ENCODE peak calls at places on chromosomes 7 and 10, in nine cellular contexts. A is progenitor cell of endocrine pancreas; S is putamen; G is H7; D is T-helper 17 cell; F is psoas muscle; U is central memory CD4-positive, alpha-beta T cell; R is iris pigment epithelial cell; J is cardiac fibroblast. L is an unnamed sample.

GRCh38 chr10:61981460-61981859 is 80.0 kb downstream of the ARID5B start:
- DNase-seq in A (no peak), S (no peak), G (no peak), D (no peak), F (no peak), U (no peak), R (no peak), J (no peak), L (no peak)

GRCh38 chr10:115049318-115049717 is 43.8 kb upstream of the ATRNL1 start:
- DNase-seq in A (no peak), S (no peak), G (no peak), D (no peak), F (no peak), U (no peak), R (no peak), J (no peak), L (no peak)

GRCh38 chr7:46230298-46231295 is 309.5 kb upstream of the IGFBP3 start:
- DNase-seq in A (no peak), S (no peak), G (no peak), D (no peak), F (no peak), U (no peak), R (peak; percentile 43), J (peak; percentile 63), L (no peak)

GRCh38 chr10:73163096-73163495 is 4.7 kb downstream of the ECD start:
- DNase-seq in A (no peak), S (no peak), G (no peak), D (no peak), F (no peak), U (no peak), R (peak; percentile 19), J (peak; percentile 12), L (no peak)

GRCh38 chr7:94394058-94394398 is 667 bp upstream of the COL1A2 start:
- DNase-seq in A (no peak), S (no peak), G (no peak), D (no peak), F (peak; percentile 58), U (no peak), R (peak; percentile 69), J (peak; percentile 66), L (no peak)

GRCh38 chr7:142030846-142031245 is 35.2 kb downstream of the MGAM start:
- DNase-seq in A (no peak), S (no peak), G (no peak), D (no peak), F (no peak), U (no peak), R (no peak), J (peak; percentile 27), L (no peak)

GRCh38 chr10:76523798-76524231 is 1092.4 kb downstream of the LRMDA start:
- DNase-seq in A (no peak), S (no peak), G (no peak), D (no peak), F (no peak), U (no peak), R (no peak), J (no peak), L (no peak)

GRCh38 chr10:83373659-83374058 is 765.6 kb upstream of the GHITM start:
- DNase-seq in A (no peak), S (no peak), G (peak; percentile 16), D (no peak), F (no peak), U (no peak), R (peak; percentile 2), J (peak; percentile 52), L (peak; percentile 5)

GRCh38 chr10:74771054-74771453 is 55.3 kb upstream of the KAT6B start:
- DNase-seq in A (no peak), S (no peak), G (no peak), D (no peak), F (no peak), U (no peak), R (no peak), J (no peak), L (no peak)

GRCh38 chr7:138890782-138891445 is 90.3 kb downstream of the KIAA1549 start:
- DNase-seq in A (no peak), S (no peak), G (no peak), D (no peak), F (no peak), U (no peak), R (peak; percentile 56), J (no peak), L (no peak)

GRCh38 chr7:133854739-133855138 is 272.4 kb upstream of the LRGUK start:
- DNase-seq in A (no peak), S (no peak), G (no peak), D (no peak), F (no peak), U (no peak), R (peak; percentile 69), J (peak; percentile 81), L (no peak)

GRCh38 chr10:36366843-36367242 is 724.7 kb upstream of the FZD8 start:
- DNase-seq in A (no peak), S (no peak), G (no peak), D (no peak), F (no peak), U (no peak), R (peak; percentile 29), J (no peak), L (no peak)

GRCh38 chr10:71239946-71240795 is 27.8 kb downstream of the UNC5B start:
- DNase-seq in A (no peak), S (no peak), G (no peak), D (no peak), F (peak; percentile 73), U (no peak), R (no peak), J (no peak), L (peak; percentile 69)

GRCh38 chr7:116779222-116779621 is 83.2 kb upstream of the CAPZA2 start:
- DNase-seq in A (no peak), S (no peak), G (no peak), D (no peak), F (no peak), U (no peak), R (no peak), J (no peak), L (no peak)

GRCh38 chr10:132939957-132940790 is 2.2 kb downstream of the CFAP46 start:
- DNase-seq in A (peak; percentile 39), S (peak; percentile 19), G (peak; percentile 92), D (no peak), F (peak; percentile 68), U (peak; percentile 14), R (peak; percentile 44), J (peak; percentile 60), L (peak; percentile 51)

GRCh38 chr10:131825960-131826650 is 74.7 kb upstream of the PPP2R2D start:
- DNase-seq in A (no peak), S (no peak), G (no peak), D (no peak), F (no peak), U (no peak), R (no peak), J (no peak), L (peak; percentile 9)

GRCh38 chr10:86164912-86165311 is 201.7 kb downstream of the GRID1 start:
- DNase-seq in A (no peak), S (no peak), G (no peak), D (no peak), F (no peak), U (no peak), R (no peak), J (no peak), L (no peak)

GRCh38 chr7:153290066-153290465 is 530.5 kb downstream of the ACTR3B start:
- DNase-seq in A (no peak), S (no peak), G (no peak), D (no peak), F (no peak), U (no peak), R (no peak), J (no peak), L (no peak)

GRCh38 chr10:74539317-74539716 is 287.1 kb upstream of the KAT6B start:
- DNase-seq in A (no peak), S (no peak), G (no peak), D (no peak), F (no peak), U (no peak), R (no peak), J (no peak), L (no peak)

L was measured in head of caudate nucleus.